ENCODE peak calls at places on chromosomes 7 and 10, in eight cellular contexts. A is HEK293T, K is cardiac muscle cell, P is small intestine, O is GM06990, Z is left cardiac atrium, V is T-helper 9 cell, Q is left ventricle myocardium inferior. X is an unnamed sample.

GRCh38 chr10:35127289-35127891 is 744 bp downstream of the CREM start:
- DNase-seq in Q (peak; percentile 61), O (peak; percentile 66), P (peak; percentile 52), A (peak; percentile 8), K (peak; percentile 76), Z (peak; percentile 71), V (peak; percentile 55), X (peak; percentile 68)

GRCh38 chr7:20862554-20862953 is 75.9 kb upstream of the SP8 start:
- DNase-seq in Z (no peak), Q (no peak), V (no peak), A (peak; percentile 19), K (no peak), P (no peak), O (no peak), X (no peak)

GRCh38 chr7:137816696-137817320 is 30.0 kb downstream of the DGKI start:
- DNase-seq in K (peak; percentile 32), P (no peak), A (no peak), Z (no peak), O (no peak), Q (no peak), V (no peak), X (peak; percentile 57)

GRCh38 chr10:78798976-78799730 is 269.6 kb upstream of the ZMIZ1 start:
- DNase-seq in A (no peak), K (no peak), P (no peak), V (no peak), Z (no peak), Q (no peak), O (no peak), X (no peak)

GRCh38 chr7:13903997-13904396 is 85.5 kb downstream of the ETV1 start:
- DNase-seq in Q (no peak), Z (no peak), A (no peak), P (no peak), K (peak; percentile 88), V (no peak), O (no peak), X (no peak)

GRCh38 chr7:100358027-100358856 is at the start of gene PILRB:
- DNase-seq in V (no peak), P (no peak), Q (no peak), Z (no peak), O (no peak), A (no peak), K (no peak), X (peak; percentile 38)

GRCh38 chr10:74600170-74600569 is 226.2 kb upstream of the KAT6B start:
- DNase-seq in P (no peak), O (no peak), Z (no peak), V (no peak), A (no peak), Q (no peak), K (no peak), X (no peak)

GRCh38 chr10:97067716-97068391 is 117.9 kb downstream of the SLIT1 start:
- DNase-seq in V (no peak), Z (no peak), A (peak; percentile 46), K (no peak), O (no peak), P (no peak), Q (no peak), X (no peak)

GRCh38 chr10:28256776-28257175 is 46.1 kb downstream of the MPP7 start:
- DNase-seq in K (no peak), A (no peak), V (no peak), Z (no peak), O (no peak), Q (no peak), P (no peak), X (no peak)

GRCh38 chr10:43249151-43249961 is 17.5 kb downstream of the RASGEF1A start:
- DNase-seq in V (no peak), K (no peak), Z (peak; percentile 7), A (no peak), O (no peak), P (no peak), Q (peak; percentile 14), X (no peak)

GRCh38 chr7:21336743-21337142 is 91.1 kb upstream of the SP4 start:
- DNase-seq in K (no peak), Z (no peak), Q (no peak), O (no peak), P (no peak), A (no peak), V (no peak), X (no peak)

GRCh38 chr10:104925232-104925851 is 284.3 kb downstream of the SORCS3 start:
- DNase-seq in Z (peak; percentile 24), V (no peak), Q (peak; percentile 16), A (peak; percentile 39), O (no peak), K (peak; percentile 15), P (peak; percentile 33), X (peak; percentile 60)

GRCh38 chr7:26704786-26705185 is 159.6 kb downstream of the SKAP2 start:
- DNase-seq in O (no peak), K (peak; percentile 1), P (no peak), Q (no peak), Z (no peak), V (no peak), A (no peak), X (no peak)

GRCh38 chr7:101835136-101835535 is 17.7 kb downstream of the CUX1 start:
- DNase-seq in P (no peak), V (no peak), A (no peak), Q (no peak), O (no peak), Z (no peak), K (no peak), X (no peak)

GRCh38 chr7:30149640-30150272 is 15.0 kb downstream of the MTURN start:
- DNase-seq in Q (no peak), Z (no peak), K (no peak), P (no peak), O (no peak), V (no peak), A (no peak), X (no peak)

GRCh38 chr7:133912916-133913697 is 214.0 kb upstream of the LRGUK start:
- DNase-seq in Q (no peak), O (no peak), Z (no peak), P (no peak), A (no peak), K (no peak), V (no peak), X (peak; percentile 2)

GRCh38 chr10:77692782-77693181 is 55.2 kb upstream of the KCNMA1 start:
- DNase-seq in V (no peak), O (no peak), Q (no peak), A (no peak), K (peak; percentile 55), Z (no peak), P (no peak), X (no peak)

GRCh38 chr10:100569687-100570517 is 34.2 kb downstream of the HIF1AN start:
- DNase-seq in P (no peak), K (no peak), Q (no peak), V (no peak), Z (no peak), A (peak; percentile 51), O (no peak), X (no peak)

GRCh38 chr7:33054261-33054964 is 8.2 kb downstream of the NT5C3A start:
- DNase-seq in Q (no peak), V (no peak), P (no peak), A (no peak), O (no peak), K (no peak), Z (no peak), X (no peak)

GRCh38 chr10:35456175-35456574 is 119.9 kb downstream of the CCNY start:
- DNase-seq in Q (no peak), Z (no peak), P (no peak), O (no peak), A (no peak), K (no peak), V (no peak), X (no peak)

GRCh38 chr10:52951819-52952218 is 179.2 kb upstream of the MBL2 start:
- DNase-seq in O (no peak), Q (peak; percentile 25), A (peak; percentile 54), P (peak; percentile 73), Z (peak; percentile 46), K (peak; percentile 82), V (no peak), X (peak; percentile 84)

GRCh38 chr10:34713875-34714274 is 101.2 kb downstream of the PARD3 start:
- DNase-seq in K (no peak), O (no peak), A (no peak), V (no peak), Q (no peak), Z (no peak), P (no peak), X (no peak)

GRCh38 chr7:107860981-107861652 is 29.9 kb upstream of the DLD start:
- DNase-seq in K (peak; percentile 59), O (no peak), Z (no peak), V (no peak), A (no peak), Q (no peak), P (peak; percentile 77), X (no peak)

GRCh38 chr7:31095286-31096197 is 43.4 kb downstream of the ADCYAP1R1 start:
- DNase-seq in V (no peak), Z (no peak), O (no peak), A (no peak), K (no peak), Q (no peak), P (no peak), X (no peak)

GRCh38 chr10:86186633-86187032 is 180.0 kb downstream of the GRID1 start:
- DNase-seq in Z (no peak), O (no peak), K (no peak), A (no peak), V (no peak), P (no peak), Q (no peak), X (no peak)

GRCh38 chr7:26291699-26292538 is at the start of gene SNX10:
- DNase-seq in O (peak; percentile 89), Q (peak; percentile 32), Z (peak; percentile 36), V (peak; percentile 50), P (peak; percentile 57), A (peak; percentile 72), K (peak; percentile 34), X (peak; percentile 89)

GRCh38 chr10:49502358-49502757 is 36.6 kb downstream of the ERCC6 start:
- DNase-seq in Q (peak; percentile 21), A (no peak), K (peak; percentile 51), P (no peak), Z (no peak), O (no peak), V (no peak), X (no peak)